ENCODE peak calls at places on chromosomes 3 and 15, in nine cellular contexts. O is IMR-90, N is astrocyte, X is Peyer's patch, A is AG04449, S is esophagus muscularis mucosa, L is choroid plexus epithelial cell, T is NB4, U is Panc1. C is an unnamed sample.

GRCh38 chr15:45795487-45796069 is 160.7 kb downstream of the SQOR start:
- DNase-seq in O (peak), N (no peak), X (no peak), A (no peak), S (no peak), L (peak), T (peak), U (peak), C (no peak)

GRCh38 chr15:51286816-51287215 is 51.6 kb downstream of the CYP19A1 start:
- DNase-seq in O (no peak), N (no peak), X (no peak), A (no peak), S (no peak), L (no peak), T (no peak), U (no peak), C (no peak)

GRCh38 chr15:55630921-55631320 is 42.8 kb upstream of the PYGO1 start:
- DNase-seq in O (no peak), N (no peak), X (no peak), A (no peak), S (no peak), L (peak), T (no peak), U (no peak), C (no peak)

GRCh38 chr3:97278506-97278905 is 464.1 kb downstream of the EPHA6 start:
- DNase-seq in O (no peak), N (no peak), X (no peak), A (no peak), S (no peak), L (no peak), T (no peak), U (no peak), C (no peak)

GRCh38 chr3:188830955-188831354 is 340.8 kb upstream of the TPRG1 start:
- DNase-seq in O (no peak), N (no peak), X (no peak), A (no peak), S (no peak), L (peak), T (peak), U (no peak), C (no peak)

GRCh38 chr3:188558343-188559068 is 404.5 kb downstream of the LPP start:
- DNase-seq in O (peak), N (peak), X (no peak), A (no peak), S (no peak), L (peak), T (no peak), U (no peak), C (no peak)

GRCh38 chr3:112046599-112046998 is 12.1 kb downstream of the TMPRSS7 start:
- DNase-seq in O (peak), N (peak), X (no peak), A (no peak), S (no peak), L (peak), T (no peak), U (no peak), C (no peak)

GRCh38 chr3:43953814-43954241 is 263.1 kb downstream of the ABHD5 start:
- DNase-seq in O (peak), N (peak), X (no peak), A (peak), S (peak), L (peak), T (peak), U (peak), C (no peak)

GRCh38 chr3:83003917-83004316 is 1242.5 kb upstream of the GBE1 start:
- DNase-seq in O (no peak), N (no peak), X (no peak), A (no peak), S (no peak), L (peak), T (no peak), U (no peak), C (no peak)

GRCh38 chr3:9703736-9704342 is at the start of gene CPNE9:
- DNase-seq in O (no peak), N (no peak), X (no peak), A (no peak), S (no peak), L (no peak), T (no peak), U (no peak), C (no peak)

GRCh38 chr15:67196672-67197363 is 57.6 kb downstream of the AAGAB start:
- DNase-seq in O (peak), N (peak), X (peak), A (peak), S (peak), L (peak), T (no peak), U (no peak), C (no peak)

GRCh38 chr3:20324664-20325478 is 138.9 kb upstream of the SGO1 start:
- DNase-seq in O (no peak), N (peak), X (no peak), A (no peak), S (no peak), L (no peak), T (peak), U (no peak), C (peak)

GRCh38 chr3:88626426-88627120 is 476.8 kb downstream of the C3orf38 start:
- DNase-seq in O (no peak), N (no peak), X (no peak), A (no peak), S (no peak), L (no peak), T (no peak), U (no peak), C (no peak)

GRCh38 chr3:149273096-149273751 is 51.6 kb upstream of the CP start:
- DNase-seq in O (peak), N (peak), X (no peak), A (peak), S (no peak), L (peak), T (peak), U (peak), C (peak)

GRCh38 chr3:3305087-3305486 is 125.6 kb upstream of the CRBN start:
- DNase-seq in O (no peak), N (no peak), X (no peak), A (no peak), S (no peak), L (no peak), T (no peak), U (no peak), C (no peak)

GRCh38 chr3:11629716-11630115 is 14.0 kb downstream of the VGLL4 start:
- DNase-seq in O (peak), N (peak), X (no peak), A (peak), S (no peak), L (no peak), T (no peak), U (no peak), C (no peak)

GRCh38 chr3:27483117-27484001 is 825 bp downstream of the SLC4A7 start:
- DNase-seq in O (peak), N (peak), X (peak), A (no peak), S (peak), L (peak), T (peak), U (no peak), C (peak)

DNA sequence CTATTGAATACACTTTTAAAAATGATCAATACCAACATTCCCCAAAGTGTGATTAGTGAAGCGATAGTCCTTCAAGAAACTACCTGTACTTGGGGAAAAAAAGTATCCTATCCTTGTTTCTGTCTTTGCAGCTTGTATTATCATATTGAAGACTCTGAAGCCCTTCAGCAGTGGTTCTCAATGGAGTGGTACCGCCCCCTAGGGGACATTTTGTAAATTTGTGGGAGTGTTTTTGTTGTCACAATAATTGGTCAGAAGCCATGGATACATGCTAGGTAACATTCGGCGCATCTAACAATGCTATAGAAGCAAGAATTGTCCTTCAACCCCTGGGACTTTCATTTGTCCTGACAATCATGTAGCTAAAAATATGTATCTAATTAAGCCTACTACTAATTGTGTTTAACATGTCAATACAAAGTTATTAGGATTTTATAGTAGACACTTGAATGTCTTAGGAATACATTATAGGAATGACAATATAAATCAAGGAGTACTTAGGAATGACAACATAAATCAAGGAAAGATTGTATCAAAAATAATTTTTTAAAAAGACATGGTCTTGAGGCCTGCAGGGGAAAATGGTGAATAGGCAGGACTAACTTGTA is 53.7 kb downstream of the NMD3 start:
- DNase-seq in O (peak), N (no peak), X (no peak), A (no peak), S (no peak), L (peak), T (peak), U (no peak), C (no peak)
- TF ChIP-seq CTCF in O (peak), N (peak), X (peak), A (peak), S (peak), L (peak), T (peak), U (peak), C (peak)

GRCh38 chr3:67662733-67663132 is 8.3 kb upstream of the SUCLG2 start:
- DNase-seq in O (no peak), N (no peak), X (no peak), A (no peak), S (no peak), L (peak), T (no peak), U (no peak), C (no peak)
- H3K4me3 ChIP-seq in O (no peak), N (no peak), X (no peak), A (no peak), S (no peak), L (no peak), T (no peak), U (no peak), C (no peak)

GRCh38 chr3:68018275-68018674 is 363.9 kb upstream of the SUCLG2 start:
- DNase-seq in O (no peak), N (no peak), X (no peak), A (no peak), S (no peak), L (no peak), T (no peak), U (no peak), C (no peak)
- TF ChIP-seq CTCF in O (peak), N (no peak), X (no peak), A (no peak), S (no peak), L (no peak), T (no peak), U (no peak), C (peak)

GRCh38 chr3:168085491-168086119 is 10.1 kb downstream of the GOLIM4 start:
- DNase-seq in O (no peak), N (no peak), X (no peak), A (no peak), S (no peak), L (no peak), T (peak), U (no peak), C (peak)
- H3K4me3 ChIP-seq in O (no peak), N (no peak), X (no peak), A (no peak), S (no peak), L (no peak), T (no peak), U (no peak), C (no peak)

DNA sequence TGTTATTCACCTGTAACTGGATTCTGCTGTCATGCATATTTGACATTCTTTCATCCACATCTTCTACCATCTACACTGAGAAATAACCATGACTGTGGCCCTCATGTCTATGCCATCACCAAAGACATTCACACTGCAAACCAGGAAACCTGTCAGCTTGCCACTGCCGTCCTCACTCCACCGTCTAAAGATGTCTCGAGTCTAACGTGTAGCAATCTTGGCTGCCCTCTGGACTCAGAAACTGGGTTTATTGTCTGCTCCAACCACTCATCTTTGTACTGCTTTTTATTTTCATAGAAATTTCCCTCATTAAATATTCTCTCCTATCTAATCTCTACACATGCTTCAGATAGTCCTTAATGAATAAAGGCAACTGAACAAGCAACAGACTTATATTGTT is 57.1 kb downstream of the CRYGS start:
- DNase-seq in O (no peak), N (no peak), X (no peak), A (no peak), S (no peak), L (no peak), T (no peak), U (no peak), C (no peak)
- TF ChIP-seq CTCF in O (no peak), N (no peak), X (no peak), A (no peak), S (peak), L (no peak), T (no peak), U (no peak), C (no peak)

GRCh38 chr15:71078506-71079207 is 36.6 kb upstream of the THSD4 start:
- DNase-seq in O (no peak), N (no peak), X (no peak), A (no peak), S (no peak), L (no peak), T (no peak), U (no peak), C (no peak)
- H3K4me3 ChIP-seq in O (no peak), N (no peak), X (no peak), A (no peak), S (no peak), L (no peak), T (no peak), U (no peak), C (no peak)

DNA sequence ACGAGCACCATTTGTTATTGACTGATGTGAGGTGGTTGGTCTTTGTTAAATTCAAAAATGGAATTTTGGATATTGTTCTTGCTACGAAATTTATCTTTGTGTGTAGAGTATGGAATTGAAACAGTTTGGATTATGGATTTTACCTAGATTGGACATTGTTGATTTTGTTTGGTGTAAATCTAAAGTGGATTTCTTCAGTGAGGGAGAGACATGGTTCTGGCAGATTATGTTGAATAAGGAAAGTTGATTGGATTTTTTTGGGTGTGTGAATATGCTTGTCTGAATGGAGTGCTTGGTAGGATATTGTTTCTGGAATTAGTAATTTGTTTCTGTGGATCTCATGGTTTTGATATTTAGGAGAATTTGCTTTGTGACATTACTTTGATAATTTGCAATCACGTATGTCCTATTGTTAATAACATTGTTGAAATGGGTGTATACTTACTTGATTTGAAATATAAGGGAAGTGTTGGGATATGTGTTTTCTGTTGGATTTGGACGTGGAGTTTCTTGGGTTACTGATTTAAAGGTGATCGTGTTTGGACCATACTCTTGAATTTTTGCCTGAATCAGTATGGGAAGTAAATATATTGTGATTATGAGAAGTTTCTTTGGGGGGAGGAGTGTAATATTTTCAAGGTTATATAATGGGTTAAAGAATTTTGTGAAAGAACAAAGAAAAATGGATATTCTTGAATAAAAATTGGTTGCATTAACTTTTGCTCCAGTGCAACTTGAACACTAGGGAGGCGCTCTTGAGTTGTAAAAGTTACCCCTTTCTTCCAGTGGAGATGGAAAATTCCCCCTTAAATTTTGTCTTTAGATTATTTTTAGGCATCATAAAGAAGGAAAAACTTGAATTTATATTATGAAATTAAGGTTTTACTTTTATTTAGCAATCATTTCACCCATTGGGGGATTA is 875 bp upstream of the CHD2 start:
- DNase-seq in O (peak), N (no peak), X (no peak), A (no peak), S (no peak), L (no peak), T (peak), U (no peak), C (no peak)
- TF ChIP-seq CTCF in O (peak), N (peak), X (peak), A (no peak), S (no peak), L (peak), T (peak), U (peak), C (peak)